ENCODE peak calls at places on chromosomes 6 and 20, in seven cellular contexts. One of them, this sample, is unnamed.

GRCh38 chr6:143700684-143701342 is 23.0 kb downstream of the PHACTR2 start:
- DNase-seq in transverse colon: no peak
- DNase-seq in CD4-positive, alpha-beta memory T cell: no peak
- DNase-seq in AML-193: no peak
- DNase-seq in NAMALWA: no peak
- DNase-seq in psoas muscle: no peak
- DNase-seq in effector memory CD8-positive, alpha-beta T cell: no peak
- DNase-seq in this sample: no peak

GRCh38 chr6:30915591-30915946 is 1.5 kb downstream of the VARS2 start:
- DNase-seq in CD4-positive, alpha-beta memory T cell: peak
- DNase-seq in transverse colon: no peak
- DNase-seq in effector memory CD8-positive, alpha-beta T cell: no peak
- DNase-seq in psoas muscle: no peak
- DNase-seq in NAMALWA: peak
- DNase-seq in AML-193: peak
- DNase-seq in this sample: no peak

GRCh38 chr6:8275667-8276066 is 159.7 kb downstream of the SLC35B3 start:
- DNase-seq in effector memory CD8-positive, alpha-beta T cell: no peak
- DNase-seq in transverse colon: no peak
- DNase-seq in CD4-positive, alpha-beta memory T cell: no peak
- DNase-seq in NAMALWA: no peak
- DNase-seq in psoas muscle: no peak
- DNase-seq in AML-193: no peak
- DNase-seq in this sample: no peak

GRCh38 chr20:59514554-59514953 is 89.8 kb upstream of the PHACTR3 start:
- DNase-seq in AML-193: no peak
- DNase-seq in transverse colon: no peak
- DNase-seq in psoas muscle: no peak
- DNase-seq in effector memory CD8-positive, alpha-beta T cell: no peak
- DNase-seq in NAMALWA: no peak
- DNase-seq in CD4-positive, alpha-beta memory T cell: no peak
- DNase-seq in this sample: no peak

GRCh38 chr20:38119446-38119845 is 45.6 kb downstream of the TGM2 start:
- DNase-seq in effector memory CD8-positive, alpha-beta T cell: no peak
- DNase-seq in CD4-positive, alpha-beta memory T cell: no peak
- DNase-seq in NAMALWA: no peak
- DNase-seq in transverse colon: no peak
- DNase-seq in psoas muscle: no peak
- DNase-seq in AML-193: no peak
- DNase-seq in this sample: no peak

GRCh38 chr6:88730602-88731001 is 232.8 kb downstream of the RNGTT start:
- DNase-seq in effector memory CD8-positive, alpha-beta T cell: no peak
- DNase-seq in AML-193: no peak
- DNase-seq in CD4-positive, alpha-beta memory T cell: no peak
- DNase-seq in psoas muscle: no peak
- DNase-seq in NAMALWA: no peak
- DNase-seq in transverse colon: no peak
- DNase-seq in this sample: no peak

GRCh38 chr20:48273843-48274242 is 488.6 kb upstream of the SULF2 start:
- DNase-seq in CD4-positive, alpha-beta memory T cell: no peak
- DNase-seq in NAMALWA: no peak
- DNase-seq in transverse colon: no peak
- DNase-seq in effector memory CD8-positive, alpha-beta T cell: no peak
- DNase-seq in AML-193: no peak
- DNase-seq in psoas muscle: no peak
- DNase-seq in this sample: no peak

GRCh38 chr20:14992961-14993360 is 655.5 kb upstream of the FLRT3 start:
- DNase-seq in NAMALWA: no peak
- DNase-seq in effector memory CD8-positive, alpha-beta T cell: no peak
- DNase-seq in CD4-positive, alpha-beta memory T cell: no peak
- DNase-seq in transverse colon: no peak
- DNase-seq in psoas muscle: no peak
- DNase-seq in AML-193: no peak
- DNase-seq in this sample: no peak

GRCh38 chr6:37353761-37354525 is at the start of gene RNF8:
- DNase-seq in CD4-positive, alpha-beta memory T cell: peak
- DNase-seq in psoas muscle: peak
- DNase-seq in AML-193: peak
- DNase-seq in effector memory CD8-positive, alpha-beta T cell: peak
- DNase-seq in transverse colon: peak
- DNase-seq in NAMALWA: peak
- DNase-seq in this sample: peak

GRCh38 chr6:111033628-111034289 is 51.9 kb downstream of the RPF2 start:
- DNase-seq in CD4-positive, alpha-beta memory T cell: no peak
- DNase-seq in transverse colon: no peak
- DNase-seq in NAMALWA: no peak
- DNase-seq in effector memory CD8-positive, alpha-beta T cell: no peak
- DNase-seq in psoas muscle: no peak
- DNase-seq in AML-193: no peak
- DNase-seq in this sample: no peak

GRCh38 chr6:37251211-37251610 is 6.4 kb upstream of the TBC1D22B start:
- DNase-seq in CD4-positive, alpha-beta memory T cell: no peak
- DNase-seq in AML-193: no peak
- DNase-seq in NAMALWA: no peak
- DNase-seq in psoas muscle: no peak
- DNase-seq in transverse colon: no peak
- DNase-seq in effector memory CD8-positive, alpha-beta T cell: no peak
- DNase-seq in this sample: no peak

GRCh38 chr6:100678027-100678426 is 203.1 kb downstream of the ASCC3 start:
- DNase-seq in transverse colon: no peak
- DNase-seq in psoas muscle: no peak
- DNase-seq in effector memory CD8-positive, alpha-beta T cell: no peak
- DNase-seq in NAMALWA: no peak
- DNase-seq in AML-193: peak
- DNase-seq in CD4-positive, alpha-beta memory T cell: no peak
- DNase-seq in this sample: no peak

GRCh38 chr6:34246563-34247391 is 2.0 kb downstream of the SMIM29 start:
- DNase-seq in AML-193: peak
- DNase-seq in psoas muscle: no peak
- DNase-seq in transverse colon: no peak
- DNase-seq in effector memory CD8-positive, alpha-beta T cell: no peak
- DNase-seq in NAMALWA: peak
- DNase-seq in CD4-positive, alpha-beta memory T cell: peak
- DNase-seq in this sample: peak

GRCh38 chr6:2529217-2529719 is 221.5 kb downstream of the MYLK4 start:
- DNase-seq in effector memory CD8-positive, alpha-beta T cell: no peak
- DNase-seq in NAMALWA: no peak
- DNase-seq in AML-193: no peak
- DNase-seq in psoas muscle: no peak
- DNase-seq in CD4-positive, alpha-beta memory T cell: no peak
- DNase-seq in transverse colon: no peak
- DNase-seq in this sample: no peak

This sample was measured in DND-41.